ENCODE peak calls at places on chromosomes 5 and 9, in seven cellular contexts. I is endothelial cell of umbilical vein, T is kidney epithelial cell, X is PC-9, J is heart left ventricle, F is tibial nerve, Y is AG09309. Z is an unnamed sample.

GRCh38 chr5:56090793-56091460 is 96.2 kb upstream of the IL6ST start:
- DNase-seq in I (no peak), T (no peak), X (no peak), J (no peak), F (no peak), Y (no peak), Z (no peak)

GRCh38 chr5:73311291-73312110 is 137.1 kb downstream of the FOXD1 start:
- DNase-seq in I (no peak), T (peak), X (peak), J (no peak), F (peak), Y (peak), Z (peak)

GRCh38 chr5:149238540-149238939 is 33.1 kb upstream of the AFAP1L1 start:
- DNase-seq in I (no peak), T (no peak), X (no peak), J (no peak), F (no peak), Y (no peak), Z (no peak)

GRCh38 chr5:53339962-53340540 is 140.4 kb upstream of the FST start:
- DNase-seq in I (no peak), T (no peak), X (no peak), J (no peak), F (no peak), Y (no peak), Z (no peak)

GRCh38 chr5:40436535-40437237 is 243.0 kb upstream of the PTGER4 start:
- DNase-seq in I (no peak), T (no peak), X (no peak), J (no peak), F (no peak), Y (no peak), Z (no peak)

GRCh38 chr5:10556893-10557746 is 6.8 kb upstream of the ANKRD33B start:
- DNase-seq in I (no peak), T (no peak), X (no peak), J (no peak), F (no peak), Y (no peak), Z (no peak)

GRCh38 chr5:138102454-138103320 is 18.9 kb downstream of the WNT8A start:
- DNase-seq in I (no peak), T (no peak), X (no peak), J (no peak), F (no peak), Y (no peak), Z (no peak)

GRCh38 chr5:170484459-170484831 is 19.4 kb upstream of the KCNIP1 start:
- DNase-seq in I (no peak), T (no peak), X (no peak), J (no peak), F (no peak), Y (no peak), Z (no peak)

GRCh38 chr9:89750117-89750551 is 145.3 kb downstream of the GADD45G start:
- DNase-seq in I (no peak), T (no peak), X (no peak), J (peak), F (no peak), Y (no peak), Z (no peak)

GRCh38 chr5:134240421-134240962 is 14.6 kb upstream of the PPP2CA start:
- DNase-seq in I (no peak), T (no peak), X (no peak), J (peak), F (no peak), Y (no peak), Z (no peak)

GRCh38 chr9:28600226-28600625 is 1026.9 kb upstream of the C9orf72 start:
- DNase-seq in I (no peak), T (no peak), X (no peak), J (no peak), F (no peak), Y (no peak), Z (no peak)

GRCh38 chr5:110784901-110785300 is 46.1 kb downstream of the SLC25A46 start:
- DNase-seq in I (no peak), T (no peak), X (no peak), J (no peak), F (no peak), Y (no peak), Z (no peak)

GRCh38 chr5:110785356-110785755 is 46.5 kb downstream of the SLC25A46 start:
- DNase-seq in I (no peak), T (no peak), X (no peak), J (no peak), F (no peak), Y (peak), Z (peak)

DNA sequence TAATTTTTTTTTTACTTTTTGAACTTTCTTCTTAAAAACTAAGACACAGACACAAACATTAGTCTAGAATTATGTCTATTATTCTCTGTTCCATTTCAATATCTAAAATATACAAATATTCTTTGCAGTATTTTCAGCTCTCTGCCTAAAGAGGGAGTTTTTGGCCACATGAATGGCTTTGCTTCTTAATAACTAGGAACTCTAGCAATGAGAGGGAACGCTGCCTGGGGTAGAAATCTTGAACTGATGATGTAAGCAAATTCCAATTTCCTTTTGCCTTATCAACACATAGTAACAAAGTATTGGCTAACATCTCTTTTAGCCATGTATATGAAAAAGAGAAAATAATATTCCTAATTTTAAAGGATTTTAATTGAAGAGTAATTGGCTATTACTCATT is 51.9 kb downstream of the SLC25A46 start:
- DNase-seq in I (no peak), T (no peak), X (no peak), J (no peak), F (no peak), Y (peak), Z (peak)
- TF ChIP-seq CTCF in I (no peak), T (peak), X (peak), J (peak), F (no peak), Y (peak), Z (no peak)

GRCh38 chr9:137046094-137046787 is at the start of gene NPDC1:
- DNase-seq in I (peak), T (no peak), X (peak), J (peak), F (no peak), Y (no peak), Z (no peak)
- H3K4me3 ChIP-seq in I (peak), T (peak), X (peak), J (peak), F (peak), Y (peak), Z (peak)

DNA sequence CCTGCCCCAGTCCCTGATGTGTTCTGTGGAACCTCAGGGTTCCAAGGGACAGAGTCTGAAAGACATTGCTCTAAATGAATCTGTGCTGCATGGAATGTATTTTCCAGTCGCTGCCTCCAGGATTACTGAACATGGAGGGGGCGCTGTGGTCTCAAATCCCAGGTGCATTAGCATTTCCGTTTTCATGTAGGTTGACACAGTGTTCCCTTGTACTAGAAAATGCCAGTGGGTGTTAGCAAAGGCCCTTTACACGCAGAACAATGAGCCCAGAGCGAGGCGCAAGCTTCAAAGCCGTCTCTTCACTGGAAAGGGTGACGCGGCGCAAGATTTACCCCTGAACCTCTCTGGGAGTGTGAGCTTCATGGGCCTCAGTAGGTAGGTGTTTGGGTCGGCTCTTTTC is 308.3 kb downstream of the SLIT3 start:
- DNase-seq in I (no peak), T (no peak), X (no peak), J (no peak), F (no peak), Y (no peak), Z (no peak)
- TF ChIP-seq CTCF in I (no peak), T (peak), X (no peak), J (no peak), F (no peak), Y (no peak), Z (peak)

GRCh38 chr9:128999581-129000206 is 28.4 kb downstream of the SH3GLB2 start:
- DNase-seq in I (no peak), T (no peak), X (no peak), J (no peak), F (no peak), Y (no peak), Z (no peak)
- H3K4me3 ChIP-seq in I (no peak), T (no peak), X (no peak), J (no peak), F (no peak), Y (no peak), Z (no peak)

DNA sequence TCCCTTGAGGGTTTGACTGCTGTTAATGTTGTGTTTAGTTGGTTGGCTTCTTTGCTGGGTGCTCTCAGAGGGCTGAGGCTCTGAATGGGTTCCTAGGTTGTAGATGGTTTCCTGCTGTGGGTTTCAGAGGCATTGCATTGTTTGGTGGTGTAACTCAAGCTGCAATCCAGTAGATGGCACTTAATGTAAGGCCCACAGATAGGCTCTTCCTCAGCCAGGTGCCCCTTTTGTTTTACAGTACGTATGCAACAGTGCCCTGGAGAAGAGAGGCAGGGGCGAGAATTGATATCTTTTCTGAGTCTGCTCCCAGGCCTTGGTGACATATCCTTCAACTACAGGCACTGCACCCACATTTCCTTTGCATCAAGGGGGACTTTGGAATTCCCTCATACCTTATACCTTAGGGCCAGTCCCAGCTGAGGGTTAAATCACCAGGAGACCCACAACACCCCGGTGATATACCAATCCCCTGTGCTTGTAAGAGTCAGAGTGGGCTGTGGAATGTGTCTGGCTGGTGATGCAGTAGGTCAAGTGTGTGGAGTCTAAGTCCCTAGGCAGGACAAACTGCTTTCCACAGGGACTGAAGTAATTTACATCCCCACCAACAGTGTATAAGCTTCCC is 7.0 kb upstream of the UGT3A2 start:
- DNase-seq in I (no peak), T (no peak), X (no peak), J (no peak), F (no peak), Y (no peak), Z (no peak)
- TF ChIP-seq CTCF in I (no peak), T (peak), X (peak), J (no peak), F (no peak), Y (peak), Z (peak)

GRCh38 chr9:134365791-134366222 is 39.6 kb downstream of the RXRA start:
- DNase-seq in I (no peak), T (no peak), X (peak), J (peak), F (peak), Y (no peak), Z (no peak)
- H3K4me3 ChIP-seq in I (no peak), T (no peak), X (no peak), J (no peak), F (no peak), Y (no peak), Z (no peak)

DNA sequence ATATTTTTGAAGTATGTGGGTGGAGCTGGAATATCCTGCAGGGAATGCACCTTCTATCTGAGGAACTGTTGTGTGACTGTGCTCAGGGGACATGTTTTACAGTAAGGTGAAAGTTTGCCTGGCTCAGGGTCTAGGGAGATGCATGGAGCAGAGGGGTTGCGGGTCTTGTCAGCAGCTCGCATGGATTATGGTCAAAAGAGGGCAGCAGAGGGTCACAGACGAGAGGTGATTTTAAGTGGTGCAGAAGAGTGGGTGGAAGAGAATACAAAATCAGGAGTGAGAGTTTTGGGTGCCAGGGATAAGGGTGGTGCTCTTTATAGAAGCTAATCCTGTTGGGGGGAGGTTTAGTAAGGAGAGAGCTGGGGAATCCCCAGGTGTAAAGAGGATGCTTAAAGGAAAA is 53.5 kb upstream of the GRIN3A start:
- DNase-seq in I (no peak), T (no peak), X (peak), J (no peak), F (no peak), Y (no peak), Z (no peak)
- TF ChIP-seq CTCF in I (no peak), T (peak), X (peak), J (no peak), F (no peak), Y (no peak), Z (peak)

DNA sequence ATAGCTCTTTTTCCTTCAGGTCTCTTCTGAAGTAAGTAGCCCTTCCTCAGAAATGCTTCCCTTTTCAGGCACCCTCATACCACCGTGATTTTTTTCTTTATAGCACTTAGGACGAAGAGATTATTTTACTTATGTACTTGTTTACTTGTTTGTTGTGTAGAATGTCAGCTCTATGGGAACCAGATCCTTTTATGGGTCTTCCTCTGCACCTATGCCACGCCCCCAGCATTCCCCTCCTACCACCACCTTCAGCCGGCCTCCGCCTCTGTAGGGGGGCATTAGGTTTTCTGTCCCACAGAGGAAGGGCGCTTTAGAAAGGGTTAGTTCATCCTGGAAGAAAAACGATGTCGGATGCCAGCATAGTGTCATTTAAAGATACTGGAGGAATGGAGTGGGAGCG is 1.8 kb downstream of the CDKN2B-AS1 start:
- DNase-seq in I (no peak), T (no peak), X (no peak), J (no peak), F (no peak), Y (no peak), Z (no peak)
- H3K4me3 ChIP-seq in I (no peak), T (no peak), X (peak), J (peak), F (no peak), Y (no peak), Z (peak)

Z was measured in AG04449.